ENCODE peak calls at places on chromosome 18, in nine cellular contexts. B is fibroblast of the aortic adventitia, K is neural progenitor cell, Y is AG04449, E is BJ, A is PC-9, J is tibial nerve, F is fibroblast of lung, Z is A549. H is an unnamed sample.

GRCh38 chr18:36649205-36649604 is 179.6 kb downstream of the TPGS2 start:
- DNase-seq in B (no peak), K (no peak), Y (no peak), E (no peak), A (no peak), J (no peak), F (no peak), Z (no peak), H (no peak)

GRCh38 chr18:10461989-10462388 is 7.6 kb downstream of the APCDD1 start:
- DNase-seq in B (no peak), K (no peak), Y (no peak), E (no peak), A (no peak), J (no peak), F (no peak), Z (no peak), H (no peak)

GRCh38 chr18:78904179-78904531 is 75.5 kb upstream of the SALL3 start:
- DNase-seq in B (no peak), K (no peak), Y (no peak), E (no peak), A (no peak), J (no peak), F (no peak), Z (no peak), H (no peak)

GRCh38 chr18:77127769-77128671 is 4.6 kb downstream of the MBP start:
- DNase-seq in B (peak), K (no peak), Y (peak), E (peak), A (peak), J (no peak), F (peak), Z (no peak), H (peak)

GRCh38 chr18:26547302-26548143 is 830 bp downstream of the KCTD1 start:
- DNase-seq in B (peak), K (peak), Y (no peak), E (no peak), A (no peak), J (peak), F (peak), Z (peak), H (peak)

GRCh38 chr18:56038258-56039030 is 450.5 kb upstream of the TCF4 start:
- DNase-seq in B (no peak), K (no peak), Y (no peak), E (no peak), A (no peak), J (no peak), F (no peak), Z (no peak), H (no peak)

GRCh38 chr18:38301621-38302020 is 736.0 kb upstream of the CELF4 start:
- DNase-seq in B (no peak), K (no peak), Y (no peak), E (no peak), A (no peak), J (no peak), F (no peak), Z (no peak), H (no peak)

GRCh38 chr18:41938445-41938844 is 16.6 kb upstream of the PIK3C3 start:
- DNase-seq in B (peak), K (no peak), Y (peak), E (peak), A (no peak), J (no peak), F (peak), Z (no peak), H (no peak)

GRCh38 chr18:44792456-44793080 is 111.9 kb downstream of the SETBP1 start:
- DNase-seq in B (peak), K (no peak), Y (no peak), E (no peak), A (no peak), J (no peak), F (no peak), Z (no peak), H (no peak)

GRCh38 chr18:23137788-23138216 is 2.5 kb downstream of the CABLES1 start:
- DNase-seq in B (no peak), K (no peak), Y (no peak), E (no peak), A (no peak), J (no peak), F (no peak), Z (no peak), H (no peak)

GRCh38 chr18:902179-902718 is 2.4 kb upstream of the ADCYAP1 start:
- DNase-seq in B (peak), K (peak), Y (no peak), E (no peak), A (peak), J (no peak), F (no peak), Z (no peak), H (no peak)

GRCh38 chr18:66749030-66749429 is 145.1 kb upstream of the CDH19 start:
- DNase-seq in B (no peak), K (peak), Y (no peak), E (no peak), A (no peak), J (no peak), F (no peak), Z (no peak), H (no peak)

GRCh38 chr18:45588284-45588683 is 27.0 kb upstream of the SLC14A2 start:
- DNase-seq in B (peak), K (no peak), Y (no peak), E (peak), A (no peak), J (no peak), F (peak), Z (no peak), H (no peak)

GRCh38 chr18:58337688-58338087 is 291.2 kb downstream of the ALPK2 start:
- DNase-seq in B (peak), K (no peak), Y (no peak), E (no peak), A (no peak), J (no peak), F (peak), Z (no peak), H (no peak)

GRCh38 chr18:14179306-14179705 is 47.1 kb upstream of the ZNF519 start:
- DNase-seq in B (no peak), K (no peak), Y (no peak), E (no peak), A (no peak), J (no peak), F (no peak), Z (peak), H (no peak)

GRCh38 chr18:57772387-57772799 is 30.7 kb downstream of the ATP8B1 start:
- DNase-seq in B (no peak), K (no peak), Y (no peak), E (no peak), A (no peak), J (no peak), F (no peak), Z (no peak), H (no peak)

GRCh38 chr18:63109789-63110188 is 209.8 kb downstream of the BCL2 start:
- DNase-seq in B (no peak), K (no peak), Y (no peak), E (no peak), A (no peak), J (no peak), F (no peak), Z (no peak), H (no peak)
- H3K4me3 ChIP-seq in B (no peak), K (no peak), Y (no peak), E (no peak), A (no peak), J (no peak), F (no peak), Z (no peak), H (no peak)

GRCh38 chr18:51559198-51559901 is 361.9 kb upstream of the MEX3C start:
- DNase-seq in B (no peak), K (no peak), Y (no peak), E (no peak), A (no peak), J (no peak), F (no peak), Z (no peak), H (no peak)

GRCh38 chr18:51563401-51563800 is 365.9 kb upstream of the MEX3C start:
- DNase-seq in B (no peak), K (peak), Y (no peak), E (no peak), A (no peak), J (no peak), F (no peak), Z (no peak), H (no peak)

GRCh38 chr18:51561821-51562220 is 364.3 kb upstream of the MEX3C start:
- DNase-seq in B (no peak), K (no peak), Y (no peak), E (no peak), A (no peak), J (no peak), F (no peak), Z (no peak), H (no peak)

GRCh38 chr18:51559902-51560287 is 362.4 kb upstream of the MEX3C start:
- DNase-seq in B (no peak), K (no peak), Y (no peak), E (no peak), A (no peak), J (no peak), F (no peak), Z (no peak), H (no peak)
- TF ChIP-seq CTCF in B (no peak), K (peak), Y (no peak), E (no peak), A (no peak), J (no peak), F (no peak), Z (peak), H (peak)

DNA sequence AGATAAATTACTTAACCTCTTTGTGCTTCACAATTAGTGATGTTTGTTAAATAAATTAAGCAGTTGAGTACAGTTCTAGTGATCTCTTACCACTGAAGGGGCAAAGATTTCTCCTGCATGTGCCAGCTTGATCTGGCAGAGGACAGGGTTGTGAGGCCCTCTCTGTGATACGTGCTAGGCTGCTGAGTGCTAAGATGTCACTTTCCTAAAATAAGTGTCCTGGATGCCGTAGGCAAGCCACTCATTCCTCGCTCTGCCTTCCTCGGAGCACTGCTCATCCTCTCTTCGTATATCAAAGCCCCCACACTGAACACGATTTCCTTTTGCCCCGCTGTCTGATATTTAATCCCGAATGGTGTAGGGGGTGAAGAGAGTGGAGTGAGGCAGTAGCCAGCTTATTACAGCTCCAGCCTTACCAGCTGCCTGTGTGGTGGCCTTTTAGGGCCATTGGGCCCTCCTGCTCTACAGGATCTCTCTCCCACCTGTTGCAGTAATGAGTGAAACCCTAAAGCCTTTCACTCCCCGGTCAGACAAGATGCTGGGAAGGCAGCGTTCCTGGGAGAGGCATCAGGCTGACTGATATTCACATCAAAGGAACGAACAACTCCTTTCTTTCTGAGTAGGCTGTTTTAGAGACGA is 40.5 kb downstream of the PTPRM start:
- DNase-seq in B (no peak), K (no peak), Y (no peak), E (no peak), A (no peak), J (no peak), F (no peak), Z (no peak), H (no peak)
- H3K4me3 ChIP-seq in B (no peak), K (no peak), Y (no peak), E (no peak), A (no peak), J (no peak), F (no peak), Z (no peak), H (no peak)

GRCh38 chr18:47526147-47526546 is 274.7 kb upstream of the SKOR2 start:
- DNase-seq in B (no peak), K (no peak), Y (no peak), E (no peak), A (no peak), J (no peak), F (no peak), Z (no peak), H (no peak)

GRCh38 chr18:47528343-47528742 is 276.9 kb upstream of the SKOR2 start:
- DNase-seq in B (no peak), K (no peak), Y (no peak), E (no peak), A (no peak), J (no peak), F (no peak), Z (no peak), H (no peak)

GRCh38 chr18:47530695-47531094 is 279.2 kb upstream of the SKOR2 start:
- DNase-seq in B (no peak), K (no peak), Y (no peak), E (no peak), A (no peak), J (no peak), F (no peak), Z (no peak), H (no peak)

GRCh38 chr18:47531759-47532158 is 280.3 kb upstream of the SKOR2 start:
- DNase-seq in B (no peak), K (peak), Y (no peak), E (no peak), A (no peak), J (no peak), F (no peak), Z (no peak), H (no peak)
- TF ChIP-seq CTCF in B (no peak), K (peak), Y (no peak), E (no peak), A (no peak), J (no peak), F (no peak), Z (no peak), H (peak)

GRCh38 chr18:70172225-70172624 is 33.3 kb downstream of the RTTN start:
- DNase-seq in B (peak), K (no peak), Y (no peak), E (no peak), A (no peak), J (no peak), F (peak), Z (no peak), H (no peak)

GRCh38 chr18:70165936-70166335 is 39.6 kb downstream of the RTTN start:
- DNase-seq in B (no peak), K (no peak), Y (no peak), E (no peak), A (no peak), J (no peak), F (no peak), Z (no peak), H (no peak)

GRCh38 chr18:70169747-70170146 is 35.7 kb downstream of the RTTN start:
- DNase-seq in B (no peak), K (no peak), Y (no peak), E (no peak), A (no peak), J (no peak), F (no peak), Z (peak), H (no peak)

GRCh38 chr18:70166668-70167067 is 38.8 kb downstream of the RTTN start:
- DNase-seq in B (no peak), K (no peak), Y (no peak), E (no peak), A (no peak), J (no peak), F (no peak), Z (no peak), H (no peak)
- H3K4me3 ChIP-seq in B (peak), K (no peak), Y (no peak), E (no peak), A (no peak), J (no peak), F (peak), Z (no peak), H (no peak)

GRCh38 chr18:24446953-24447537 is 13.4 kb upstream of the HRH4 start:
- DNase-seq in B (peak), K (no peak), Y (no peak), E (no peak), A (no peak), J (no peak), F (peak), Z (no peak), H (no peak)
- TF ChIP-seq CTCF in B (no peak), K (peak), Y (peak), E (peak), A (peak), J (no peak), F (no peak), Z (peak), H (no peak)

GRCh38 chr18:12944724-12945123 is 3.1 kb upstream of the SEH1L start:
- DNase-seq in B (peak), K (no peak), Y (no peak), E (no peak), A (no peak), J (no peak), F (no peak), Z (no peak), H (no peak)
- H3K4me3 ChIP-seq in B (no peak), K (no peak), Y (no peak), E (no peak), A (no peak), J (no peak), F (no peak), Z (no peak), H (no peak)

H was measured in GM06990.